ENCODE peak calls at places on chromosomes 4 and X, in ten cellular contexts. C is NCI-H2081; O is Right ventricle myocardium superior; S is CD8-positive, alpha-beta T cell; Q is NCI-H1092 treated with DMSO at 0.1 percent for 48 hours; A is activated CD4-positive, CD25-positive, alpha-beta regulatory T cell; M is amygdala; Y is effector CD4-positive, alpha-beta T cell; X is AG08396; H is IMR-90. W is an unnamed sample.

GRCh38 chrX:149527705-149528104 is 13.1 kb upstream of the EOLA1 start:
- DNase-seq in X (no peak), C (no peak), A (peak), S (peak), M (no peak), Y (no peak), Q (peak), H (peak), O (no peak), W (no peak)

GRCh38 chr4:17773125-17773698 is 8.2 kb downstream of the FAM184B start:
- DNase-seq in Q (no peak), O (no peak), M (no peak), Y (no peak), S (no peak), H (no peak), C (no peak), X (no peak), A (no peak), W (no peak)

GRCh38 chrX:131084145-131084544 is 26.0 kb downstream of the ARHGAP36 start:
- DNase-seq in S (no peak), O (no peak), M (no peak), X (no peak), Y (no peak), C (no peak), A (no peak), H (no peak), Q (no peak), W (no peak)

GRCh38 chr4:143506031-143506430 is 7.5 kb upstream of the SMARCA5 start:
- DNase-seq in Y (no peak), A (no peak), O (no peak), C (no peak), S (no peak), M (no peak), Q (no peak), X (no peak), H (no peak), W (no peak)

GRCh38 chr4:173522874-173523395 is 7.1 kb downstream of the HAND2 start:
- DNase-seq in M (no peak), Q (no peak), S (no peak), A (no peak), X (no peak), H (no peak), Y (no peak), C (no peak), O (no peak), W (no peak)

GRCh38 chr4:90733211-90733610 is 606.0 kb downstream of the CCSER1 start:
- DNase-seq in M (no peak), A (no peak), S (no peak), Q (no peak), Y (no peak), H (no peak), C (no peak), X (no peak), O (no peak), W (no peak)

GRCh38 chrX:37455381-37455780 is 106.2 kb downstream of the PRRG1 start:
- DNase-seq in X (no peak), C (peak), O (no peak), Y (no peak), S (no peak), M (no peak), Q (no peak), A (no peak), H (no peak), W (no peak)

GRCh38 chrX:8413279-8413678 is 51.4 kb upstream of the VCX3B start:
- DNase-seq in Q (no peak), C (no peak), O (no peak), Y (no peak), A (no peak), H (no peak), X (no peak), S (no peak), M (no peak), W (no peak)

GRCh38 chr4:37999000-37999745 is 39.0 kb downstream of the PTTG2 start:
- DNase-seq in Y (no peak), C (peak), H (no peak), S (no peak), X (no peak), O (no peak), M (no peak), A (no peak), Q (peak), W (no peak)

GRCh38 chrX:15675490-15675921 is 10.9 kb upstream of the CLTRN start:
- DNase-seq in Y (peak), C (peak), H (no peak), O (peak), S (peak), A (peak), X (peak), M (peak), Q (peak), W (peak)

GRCh38 chrX:154485150-154486051 is 1.0 kb downstream of the UBL4A start:
- DNase-seq in Y (no peak), Q (peak), H (no peak), M (no peak), X (no peak), S (no peak), A (no peak), C (no peak), O (no peak), W (no peak)

GRCh38 chrX:2848806-2849420 is 20.2 kb downstream of the GYG2 start:
- DNase-seq in A (no peak), M (no peak), H (peak), C (no peak), O (no peak), X (peak), S (no peak), Q (no peak), Y (no peak), W (no peak)

GRCh38 chr4:56930638-56931037 is 22.9 kb downstream of the REST start:
- DNase-seq in A (no peak), C (no peak), Y (no peak), Q (no peak), O (no peak), M (no peak), H (no peak), S (no peak), X (no peak), W (no peak)

GRCh38 chr4:103996637-103997036 is 276.9 kb upstream of the TACR3 start:
- DNase-seq in Q (no peak), A (no peak), H (no peak), Y (no peak), C (no peak), X (peak), M (peak), O (no peak), S (no peak), W (peak)

GRCh38 chr4:55303818-55304217 is 42.2 kb upstream of the SRD5A3 start:
- DNase-seq in O (no peak), S (no peak), A (no peak), X (peak), Q (no peak), Y (no peak), M (no peak), H (peak), C (no peak), W (no peak)

GRCh38 chrX:6526564-6526963 is 8.4 kb downstream of the VCX3A start:
- DNase-seq in C (no peak), A (no peak), S (no peak), Q (no peak), M (no peak), Y (no peak), H (no peak), X (no peak), O (no peak), W (no peak)

GRCh38 chr4:159158989-159159388 is 56.1 kb downstream of the RAPGEF2 start:
- DNase-seq in X (no peak), M (no peak), Y (no peak), A (no peak), H (no peak), Q (no peak), O (no peak), C (no peak), S (no peak), W (no peak)

GRCh38 chr4:166309286-166309685 is 436.2 kb downstream of the TLL1 start:
- DNase-seq in X (no peak), M (no peak), O (no peak), S (no peak), A (no peak), H (no peak), Y (no peak), Q (no peak), C (no peak), W (no peak)

GRCh38 chr4:188372856-188373255 is 233.6 kb downstream of the TRIML1 start:
- DNase-seq in S (no peak), A (no peak), O (no peak), Q (peak), M (no peak), C (no peak), X (no peak), Y (no peak), H (peak), W (no peak)

GRCh38 chr4:21046121-21046520 is 345.9 kb downstream of the PACRGL start:
- DNase-seq in X (no peak), M (no peak), Q (no peak), O (no peak), S (no peak), Y (no peak), H (no peak), C (no peak), A (no peak), W (no peak)

GRCh38 chrX:38804481-38805293 is 3.4 kb downstream of the MID1IP1 start:
- DNase-seq in X (peak), S (peak), O (peak), M (no peak), Y (no peak), C (no peak), A (peak), H (no peak), Q (peak), W (no peak)

GRCh38 chr4:108168213-108168671 is 490 bp downstream of the LEF1 start:
- DNase-seq in S (no peak), H (peak), X (peak), C (no peak), O (no peak), M (no peak), Q (peak), A (peak), Y (no peak), W (no peak)

GRCh38 chr4:3299122-3299521 is 6.3 kb downstream of the RGS12 start:
- DNase-seq in C (no peak), A (no peak), X (no peak), Q (no peak), S (no peak), H (no peak), M (no peak), Y (no peak), O (no peak), W (no peak)

GRCh38 chrX:11509786-11510185 is 155.9 kb downstream of the ARHGAP6 start:
- DNase-seq in O (no peak), X (no peak), Y (no peak), M (no peak), Q (no peak), H (peak), A (no peak), C (no peak), S (no peak), W (no peak)